ENCODE peak calls at places on chromosome 21, in six cellular contexts. V, S, M, H, B and J are unnamed samples.

GRCh38 chr21:28714795-28715464 is 277.7 kb downstream of the LTN1 start:
- DNase-seq in V (peak), S (peak), M (no peak), H (no peak), B (no peak), J (peak)

GRCh38 chr21:42892582-42892930 is 553 bp upstream of the NDUFV3 start:
- DNase-seq in V (no peak), S (no peak), M (no peak), H (no peak), B (peak), J (no peak)

GRCh38 chr21:17527240-17527639 is 14.4 kb downstream of the CXADR start:
- DNase-seq in V (peak), S (peak), M (peak), H (peak), B (no peak), J (peak)

GRCh38 chr21:25607151-25607811 is at the start of gene MRPL39:
- DNase-seq in V (peak), S (peak), M (peak), H (peak), B (peak), J (peak)

GRCh38 chr21:18409579-18409978 is 6.0 kb upstream of the TMPRSS15 start:
- DNase-seq in V (no peak), S (no peak), M (no peak), H (no peak), B (no peak), J (no peak)

GRCh38 chr21:18991846-18992245 is 588.3 kb upstream of the TMPRSS15 start:
- DNase-seq in V (no peak), S (no peak), M (no peak), H (no peak), B (no peak), J (no peak)

GRCh38 chr21:38211321-38211720 is 45.5 kb upstream of the KCNJ15 start:
- DNase-seq in V (no peak), S (no peak), M (no peak), H (no peak), B (no peak), J (no peak)

GRCh38 chr21:18318156-18318555 is 73.5 kb downstream of the CHODL start:
- DNase-seq in V (no peak), S (no peak), M (no peak), H (no peak), B (no peak), J (no peak)

GRCh38 chr21:37001446-37001845 is 5.1 kb upstream of the RIPPLY3 start:
- DNase-seq in V (peak), S (no peak), M (no peak), H (no peak), B (no peak), J (no peak)

GRCh38 chr21:36589352-36589971 is 109.5 kb upstream of the SIM2 start:
- DNase-seq in V (peak), S (peak), M (peak), H (peak), B (no peak), J (no peak)

GRCh38 chr21:25329227-25329626 is 278.1 kb downstream of the MRPL39 start:
- DNase-seq in V (peak), S (no peak), M (no peak), H (no peak), B (no peak), J (no peak)

GRCh38 chr21:27314096-27314495 is 347.2 kb upstream of the ADAMTS5 start:
- DNase-seq in V (no peak), S (peak), M (no peak), H (no peak), B (no peak), J (no peak)

GRCh38 chr21:33406493-33406892 is 3.3 kb downstream of the IFNGR2 start:
- DNase-seq in V (no peak), S (no peak), M (no peak), H (no peak), B (no peak), J (no peak)

GRCh38 chr21:32979598-32980268 is 46.0 kb upstream of the OLIG2 start:
- DNase-seq in V (no peak), S (no peak), M (no peak), H (no peak), B (no peak), J (no peak)

GRCh38 chr21:16437586-16437985 is 707.8 kb downstream of the USP25 start:
- DNase-seq in V (no peak), S (no peak), M (no peak), H (peak), B (no peak), J (no peak)

GRCh38 chr21:28317177-28317950 is 675.3 kb downstream of the LTN1 start:
- DNase-seq in V (no peak), S (no peak), M (no peak), H (no peak), B (no peak), J (no peak)

GRCh38 chr21:32597205-32597604 is 11.9 kb upstream of the TCP10L start:
- DNase-seq in V (peak), S (peak), M (peak), H (peak), B (no peak), J (peak)

GRCh38 chr21:29382029-29382654 is 83.4 kb downstream of the BACH1 start:
- DNase-seq in V (peak), S (peak), M (no peak), H (peak), B (no peak), J (peak)

GRCh38 chr21:42532466-42533181 is 19.0 kb downstream of the SLC37A1 start:
- DNase-seq in V (no peak), S (no peak), M (no peak), H (no peak), B (no peak), J (no peak)

GRCh38 chr21:36980280-36981048 is 14.0 kb upstream of the HLCS start:
- DNase-seq in V (peak), S (peak), M (no peak), H (peak), B (no peak), J (no peak)

GRCh38 chr21:29181799-29182470 is 51.5 kb downstream of the MAP3K7CL start:
- DNase-seq in V (peak), S (peak), M (peak), H (peak), B (no peak), J (peak)

GRCh38 chr21:37032877-37033471 is 26.5 kb downstream of the RIPPLY3 start:
- DNase-seq in V (peak), S (peak), M (peak), H (no peak), B (no peak), J (peak)

GRCh38 chr21:33478858-33479678 is 706 bp downstream of the TMEM50B start:
- DNase-seq in V (peak), S (peak), M (peak), H (peak), B (peak), J (peak)

GRCh38 chr21:26801524-26801923 is 43.7 kb downstream of the ADAMTS1 start:
- DNase-seq in V (peak), S (peak), M (no peak), H (no peak), B (no peak), J (no peak)

GRCh38 chr21:33451634-33452071 is 28.1 kb downstream of the TMEM50B start:
- DNase-seq in V (peak), S (peak), M (peak), H (no peak), B (no peak), J (peak)

GRCh38 chr21:33543505-33544129 is 779 bp downstream of the SON start:
- DNase-seq in V (peak), S (no peak), M (no peak), H (peak), B (no peak), J (no peak)

GRCh38 chr21:25243809-25244208 is 363.5 kb downstream of the MRPL39 start:
- DNase-seq in V (no peak), S (no peak), M (no peak), H (no peak), B (no peak), J (no peak)

GRCh38 chr21:21007606-21008005 is 9.4 kb downstream of the NCAM2 start:
- DNase-seq in V (no peak), S (no peak), M (no peak), H (no peak), B (no peak), J (no peak)

GRCh38 chr21:42439284-42440186 is 35.8 kb downstream of the UBASH3A start:
- DNase-seq in V (no peak), S (no peak), M (no peak), H (no peak), B (no peak), J (no peak)

GRCh38 chr21:17461014-17461413 is 51.8 kb upstream of the CXADR start:
- DNase-seq in V (peak), S (peak), M (peak), H (no peak), B (no peak), J (peak)

GRCh38 chr21:36992671-36993070 is 13.8 kb upstream of the RIPPLY3 start:
- DNase-seq in V (no peak), S (no peak), M (no peak), H (no peak), B (no peak), J (no peak)

GRCh38 chr21:33229776-33230517 is at the start of gene IFNAR2:
- DNase-seq in V (peak), S (peak), M (peak), H (peak), B (peak), J (peak)

GRCh38 chr21:38165466-38166213 is 91.2 kb upstream of the KCNJ15 start:
- DNase-seq in V (peak), S (peak), M (no peak), H (peak), B (no peak), J (no peak)

GRCh38 chr21:25615880-25616279 is 8.6 kb upstream of the MRPL39 start:
- DNase-seq in V (no peak), S (no peak), M (no peak), H (no peak), B (no peak), J (no peak)

GRCh38 chr21:23475518-23476189 is 2131.6 kb downstream of the MRPL39 start:
- DNase-seq in V (no peak), S (no peak), M (no peak), H (peak), B (no peak), J (no peak)

GRCh38 chr21:21200103-21200938 is 202.1 kb downstream of the NCAM2 start:
- DNase-seq in V (peak), S (peak), M (peak), H (peak), B (no peak), J (no peak)

GRCh38 chr21:16571594-16571993 is 841.8 kb downstream of the USP25 start:
- DNase-seq in V (peak), S (no peak), M (no peak), H (no peak), B (no peak), J (no peak)

GRCh38 chr21:16891821-16892220 is 621.0 kb upstream of the CXADR start:
- DNase-seq in V (peak), S (no peak), M (peak), H (peak), B (no peak), J (no peak)

GRCh38 chr21:26632691-26633090 is 59.6 kb upstream of the CYYR1 start:
- DNase-seq in V (no peak), S (no peak), M (no peak), H (no peak), B (no peak), J (no peak)

GRCh38 chr21:41418393-41418792 is 7.6 kb upstream of the MX1 start:
- DNase-seq in V (no peak), S (no peak), M (no peak), H (no peak), B (no peak), J (no peak)

GRCh38 chr21:41419921-41420862 is 5.8 kb upstream of the MX1 start:
- DNase-seq in V (peak), S (peak), M (peak), H (peak), B (peak), J (peak)

GRCh38 chr21:41422546-41423372 is 3.3 kb upstream of the MX1 start:
- DNase-seq in V (no peak), S (no peak), M (no peak), H (no peak), B (no peak), J (no peak)

DNA sequence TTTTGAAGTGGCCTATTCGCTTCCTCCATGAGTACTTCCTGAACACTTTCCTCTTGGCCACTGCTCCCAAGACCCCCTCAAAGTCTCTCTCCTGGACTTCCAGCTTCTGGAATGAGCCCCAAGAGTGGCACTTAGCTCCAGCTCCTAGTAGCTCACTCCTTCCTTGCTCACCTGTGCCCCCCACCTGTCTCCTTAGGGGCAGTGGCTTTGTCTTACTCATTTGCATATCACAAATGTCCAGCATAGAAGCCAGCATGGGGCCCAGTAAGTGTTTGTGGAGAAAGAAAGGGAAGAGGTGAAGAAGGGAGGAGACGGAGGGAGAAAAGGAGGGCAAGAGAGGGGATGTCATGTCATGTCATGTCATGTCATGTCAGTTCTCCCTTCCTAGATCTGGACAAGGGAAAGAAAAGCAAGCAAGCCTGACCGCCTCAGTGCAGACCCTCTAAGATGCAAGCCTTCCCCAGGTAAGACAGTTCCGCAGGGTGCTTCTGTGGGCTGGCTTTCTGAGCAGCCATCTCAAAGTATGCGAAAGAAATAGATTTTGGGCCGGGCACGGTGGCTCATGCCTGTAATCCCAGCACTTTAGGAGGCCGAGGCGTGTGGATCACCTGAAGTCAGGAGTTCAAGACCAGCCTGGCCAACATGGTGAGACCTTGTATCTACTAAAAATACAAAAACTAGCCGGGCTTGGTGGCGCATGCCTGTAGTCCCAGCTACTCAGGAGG is 6.9 kb upstream of the MX1 start:
- DNase-seq in V (no peak), S (no peak), M (no peak), H (no peak), B (no peak), J (no peak)
- H3K4me2 ChIP-seq in V (no peak), S (no peak), M (no peak), H (no peak), B (no peak), J (no peak)

GRCh38 chr21:44300262-44300959 is 558 bp downstream of the PFKL start:
- DNase-seq in V (peak), S (peak), M (peak), H (peak), B (no peak), J (peak)
- H3K4me2 ChIP-seq in V (peak), S (peak), M (peak), H (peak), B (peak), J (peak)

GRCh38 chr21:45457161-45457831 is 52.3 kb downstream of the COL18A1 start:
- DNase-seq in V (no peak), S (no peak), M (no peak), H (no peak), B (no peak), J (no peak)

GRCh38 chr21:45459171-45460010 is 54.4 kb downstream of the COL18A1 start:
- DNase-seq in V (no peak), S (no peak), M (no peak), H (no peak), B (no peak), J (no peak)

GRCh38 chr21:45460011-45460565 is 55.1 kb downstream of the COL18A1 start:
- DNase-seq in V (no peak), S (peak), M (no peak), H (no peak), B (no peak), J (no peak)

GRCh38 chr21:45457832-45458172 is 52.8 kb downstream of the COL18A1 start:
- DNase-seq in V (no peak), S (no peak), M (no peak), H (no peak), B (no peak), J (no peak)

GRCh38 chr21:45458281-45459170 is 53.6 kb downstream of the COL18A1 start:
- DNase-seq in V (no peak), S (no peak), M (no peak), H (no peak), B (no peak), J (no peak)
- H3K4me2 ChIP-seq in V (no peak), S (no peak), M (no peak), H (no peak), B (no peak), J (no peak)

GRCh38 chr21:35484032-35484431 is 434.9 kb upstream of the RUNX1 start:
- DNase-seq in V (no peak), S (no peak), M (no peak), H (no peak), B (no peak), J (no peak)

GRCh38 chr21:35483267-35483666 is 434.2 kb upstream of the RUNX1 start:
- DNase-seq in V (no peak), S (peak), M (no peak), H (peak), B (no peak), J (no peak)

GRCh38 chr21:35485364-35485763 is 436.3 kb upstream of the RUNX1 start:
- DNase-seq in V (no peak), S (no peak), M (no peak), H (no peak), B (no peak), J (no peak)

GRCh38 chr21:35481005-35481404 is 431.9 kb upstream of the RUNX1 start:
- DNase-seq in V (no peak), S (no peak), M (no peak), H (no peak), B (no peak), J (peak)

DNA sequence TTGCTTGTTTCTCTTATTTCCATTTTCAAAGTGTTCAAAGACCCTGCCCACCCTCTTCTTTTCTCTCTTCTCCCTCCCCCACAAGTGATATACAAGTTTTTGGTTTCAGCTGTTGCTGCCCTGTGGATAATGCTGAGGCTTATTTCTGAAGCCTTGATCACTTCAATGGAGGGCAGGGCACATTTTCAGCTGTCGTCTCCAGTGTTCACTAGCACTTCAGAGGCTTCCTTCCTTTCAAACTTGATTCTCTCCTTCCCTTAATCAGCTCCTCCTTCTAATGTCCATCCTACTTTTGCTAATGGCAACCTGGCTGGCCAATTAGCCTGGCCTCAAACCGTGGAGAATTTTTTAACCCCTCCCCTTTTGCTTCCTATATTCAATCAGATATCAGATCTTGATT is 435.8 kb upstream of the RUNX1 start:
- DNase-seq in V (no peak), S (no peak), M (no peak), H (no peak), B (no peak), J (no peak)
- H3K4me2 ChIP-seq in V (no peak), S (no peak), M (no peak), H (no peak), B (no peak), J (no peak)

GRCh38 chr21:45845790-45846130 is 135.8 kb upstream of the COL6A1 start:
- DNase-seq in V (no peak), S (no peak), M (no peak), H (no peak), B (no peak), J (no peak)
- H3K4me2 ChIP-seq in V (no peak), S (no peak), M (no peak), H (no peak), B (no peak), J (no peak)

GRCh38 chr21:39392981-39393380 is 44.1 kb upstream of the HMGN1 start:
- DNase-seq in V (no peak), S (no peak), M (no peak), H (no peak), B (no peak), J (no peak)
- H3K4me2 ChIP-seq in V (no peak), S (no peak), M (no peak), H (no peak), B (no peak), J (no peak)

DNA sequence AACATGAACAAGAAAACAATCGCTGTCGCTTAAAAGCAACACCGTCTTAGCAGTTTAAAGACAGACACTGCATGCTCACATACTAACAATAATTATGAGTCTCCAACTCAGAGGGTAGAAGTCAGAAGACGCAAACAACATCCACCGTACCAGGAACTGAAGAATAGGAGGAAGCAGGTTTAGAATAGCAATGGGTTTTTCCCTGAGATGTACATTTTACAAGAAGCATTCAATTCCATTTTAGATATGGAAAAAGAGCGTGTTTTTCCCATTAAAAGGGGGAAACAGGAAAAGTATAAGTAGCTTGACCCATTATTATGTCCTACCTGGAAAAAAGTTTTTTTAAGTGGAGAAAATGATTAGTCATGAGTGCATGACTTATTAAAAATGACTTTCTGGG is 34.5 kb upstream of the KCNE1 start:
- DNase-seq in V (no peak), S (no peak), M (no peak), H (peak), B (no peak), J (no peak)
- H3K4me2 ChIP-seq in V (no peak), S (no peak), M (no peak), H (no peak), B (no peak), J (no peak)

DNA sequence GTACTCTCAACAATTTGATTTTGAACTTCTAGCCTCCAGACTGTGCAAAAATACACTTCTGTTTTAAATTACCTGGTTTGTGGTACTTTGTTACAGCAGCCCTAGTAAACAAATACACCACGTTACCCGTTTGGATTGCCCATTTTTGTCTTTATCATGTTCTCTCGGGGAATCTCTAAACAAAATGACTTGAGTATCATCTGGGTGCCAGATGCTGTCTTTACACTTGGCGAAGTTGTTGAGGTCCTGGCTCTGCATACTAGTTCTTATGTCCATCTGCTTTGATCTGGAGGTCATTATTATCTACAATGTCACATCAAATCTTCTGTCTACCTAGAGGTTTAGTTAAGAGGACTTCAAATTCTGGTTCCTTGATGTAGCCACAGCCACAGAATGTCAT is 142.4 kb upstream of the NRIP1 start:
- DNase-seq in V (no peak), S (no peak), M (no peak), H (no peak), B (no peak), J (no peak)
- H3K4me2 ChIP-seq in V (no peak), S (no peak), M (no peak), H (no peak), B (no peak), J (no peak)

DNA sequence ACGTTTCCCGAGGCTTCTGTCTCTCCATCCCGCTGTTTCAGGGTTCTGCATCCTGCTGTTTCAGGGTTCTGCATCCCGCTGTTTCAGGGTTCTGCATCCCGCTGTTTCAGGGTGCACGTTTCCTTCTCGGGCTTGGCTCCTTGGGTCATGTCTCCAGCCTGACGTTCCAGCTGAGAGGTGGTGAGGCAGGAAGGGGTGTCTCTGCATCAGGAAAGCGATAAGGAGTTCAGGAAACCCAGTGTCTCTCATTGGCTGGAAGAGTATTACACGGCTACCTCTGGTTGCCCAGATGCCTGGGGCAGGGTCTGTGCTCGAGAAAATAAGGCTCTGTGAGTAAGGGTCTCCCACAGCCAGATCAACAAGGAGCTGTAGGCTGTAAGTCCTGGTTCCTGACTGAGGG is 21.1 kb downstream of the ADARB1 start:
- DNase-seq in V (no peak), S (no peak), M (no peak), H (peak), B (no peak), J (no peak)
- H3K4me2 ChIP-seq in V (no peak), S (no peak), M (no peak), H (peak), B (no peak), J (no peak)